ENCODE peak calls at places on chromosomes 16 and 17, in five cellular contexts. One of them, this sample, is unnamed.

GRCh38 chr17:557371-557770 is 157.3 kb downstream of the VPS53 start:
- DNase-seq in ovary: no peak
- DNase-seq in HepG2: no peak
- DNase-seq in adrenal gland: no peak
- DNase-seq in suprapubic skin: no peak
- DNase-seq in this sample: no peak

GRCh38 chr17:50931003-50931878 is 65.1 kb upstream of the TOB1 start:
- DNase-seq in ovary: peak; percentile 84
- DNase-seq in HepG2: peak; percentile 77
- DNase-seq in adrenal gland: peak; percentile 92
- DNase-seq in suprapubic skin: peak; percentile 86
- DNase-seq in this sample: peak; percentile 89

GRCh38 chr16:3536851-3537250 is 36.0 kb downstream of the CLUAP1 start:
- DNase-seq in ovary: no peak
- DNase-seq in HepG2: no peak
- DNase-seq in adrenal gland: peak; percentile 23
- DNase-seq in suprapubic skin: no peak
- DNase-seq in this sample: peak; percentile 38

GRCh38 chr16:64409762-64410161 is 712.1 kb downstream of the CDH11 start:
- DNase-seq in ovary: no peak
- DNase-seq in HepG2: no peak
- DNase-seq in adrenal gland: peak; percentile 25
- DNase-seq in suprapubic skin: no peak
- DNase-seq in this sample: no peak

GRCh38 chr17:67515490-67516088 is 138.5 kb downstream of the PITPNC1 start:
- DNase-seq in ovary: no peak
- DNase-seq in HepG2: no peak
- DNase-seq in adrenal gland: no peak
- DNase-seq in suprapubic skin: no peak
- DNase-seq in this sample: no peak

GRCh38 chr17:4548721-4549531 is 6.3 kb downstream of the MYBBP1A start:
- DNase-seq in ovary: no peak
- DNase-seq in HepG2: no peak
- DNase-seq in adrenal gland: no peak
- DNase-seq in suprapubic skin: no peak
- DNase-seq in this sample: peak; percentile 25

GRCh38 chr16:10876799-10877341 is at the start of gene CIITA:
- DNase-seq in ovary: no peak
- DNase-seq in HepG2: no peak
- DNase-seq in adrenal gland: peak; percentile 75
- DNase-seq in suprapubic skin: peak; percentile 86
- DNase-seq in this sample: peak; percentile 88

GRCh38 chr17:37060966-37061365 is 112.2 kb downstream of the AATF start:
- DNase-seq in ovary: no peak
- DNase-seq in HepG2: no peak
- DNase-seq in adrenal gland: no peak
- DNase-seq in suprapubic skin: no peak
- DNase-seq in this sample: no peak

GRCh38 chr17:15171433-15172047 is 93.6 kb downstream of the PMP22 start:
- DNase-seq in ovary: peak; percentile 27
- DNase-seq in HepG2: peak; percentile 37
- DNase-seq in adrenal gland: peak; percentile 76
- DNase-seq in suprapubic skin: peak; percentile 67
- DNase-seq in this sample: peak; percentile 75

GRCh38 chr16:53518550-53519416 is 15.8 kb upstream of the AKTIP start:
- DNase-seq in ovary: no peak
- DNase-seq in HepG2: no peak
- DNase-seq in adrenal gland: peak; percentile 33
- DNase-seq in suprapubic skin: peak; percentile 70
- DNase-seq in this sample: peak; percentile 59

GRCh38 chr16:83648347-83648746 is 159.4 kb upstream of the HSBP1 start:
- DNase-seq in ovary: no peak
- DNase-seq in HepG2: no peak
- DNase-seq in adrenal gland: no peak
- DNase-seq in suprapubic skin: no peak
- DNase-seq in this sample: no peak

GRCh38 chr17:65388911-65389310 is 172.5 kb downstream of the AXIN2 start:
- DNase-seq in ovary: no peak
- DNase-seq in HepG2: no peak
- DNase-seq in adrenal gland: no peak
- DNase-seq in suprapubic skin: no peak
- DNase-seq in this sample: no peak

GRCh38 chr16:85879975-85880831 is 18.8 kb upstream of the IRF8 start:
- DNase-seq in ovary: no peak
- DNase-seq in HepG2: no peak
- DNase-seq in adrenal gland: no peak
- DNase-seq in suprapubic skin: no peak
- DNase-seq in this sample: no peak

GRCh38 chr17:752620-753219 is 656 bp upstream of the GEMIN4 start:
- DNase-seq in ovary: peak; percentile 78
- DNase-seq in HepG2: no peak
- DNase-seq in adrenal gland: peak; percentile 79
- DNase-seq in suprapubic skin: peak; percentile 87
- DNase-seq in this sample: peak; percentile 69

GRCh38 chr16:15865742-15866141 is 8.9 kb upstream of the MYH11 start:
- DNase-seq in ovary: no peak
- DNase-seq in HepG2: no peak
- DNase-seq in adrenal gland: no peak
- DNase-seq in suprapubic skin: no peak
- DNase-seq in this sample: no peak

GRCh38 chr16:10027553-10027952 is 154.7 kb downstream of the GRIN2A start:
- DNase-seq in ovary: no peak
- DNase-seq in HepG2: no peak
- DNase-seq in adrenal gland: no peak
- DNase-seq in suprapubic skin: no peak
- DNase-seq in this sample: no peak

GRCh38 chr17:77100009-77100408 is 40.8 kb upstream of the SEC14L1 start:
- DNase-seq in ovary: no peak
- DNase-seq in HepG2: no peak
- DNase-seq in adrenal gland: peak; percentile 57
- DNase-seq in suprapubic skin: peak; percentile 77
- DNase-seq in this sample: peak; percentile 88
- H3K4me1 ChIP-seq in ovary: peaks cover 12% of the 10 kb centered on the region
- H3K4me1 ChIP-seq in HepG2: peaks cover 74% of the 10 kb centered on the region
- H3K4me1 ChIP-seq in adrenal gland: peaks cover 27% of the 10 kb centered on the region
- H3K4me1 ChIP-seq in suprapubic skin: peaks cover 53% of the 10 kb centered on the region
- H3K4me1 ChIP-seq in this sample: peaks cover 9% of the 10 kb centered on the region

DNA sequence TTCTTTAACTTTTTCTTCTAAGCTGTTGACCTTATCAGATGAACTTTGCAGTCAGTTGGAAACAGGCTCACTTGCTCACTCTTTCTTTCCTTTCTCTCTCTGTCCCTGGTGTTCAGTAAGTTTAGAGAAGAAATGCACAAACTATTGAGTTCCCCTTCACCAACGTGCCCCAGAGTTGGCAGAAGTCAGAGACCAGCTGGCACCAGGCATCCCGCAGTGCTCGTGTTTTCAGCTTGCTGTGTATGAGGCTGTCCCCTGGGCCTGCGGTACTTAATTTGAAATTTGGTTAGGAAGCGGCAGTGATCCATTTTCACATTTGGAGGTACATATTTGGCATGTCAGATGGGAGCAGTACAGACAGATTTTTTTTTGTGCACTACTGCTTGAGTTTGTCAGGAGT is 258.6 kb downstream of the SNX29 start:
- DNase-seq in ovary: no peak
- DNase-seq in HepG2: no peak
- DNase-seq in adrenal gland: no peak
- DNase-seq in suprapubic skin: no peak
- DNase-seq in this sample: no peak
- H3K4me1 ChIP-seq in ovary: peaks cover 7% of the 10 kb centered on the region
- H3K4me1 ChIP-seq in HepG2: peaks cover 30% of the 10 kb centered on the region
- H3K4me1 ChIP-seq in adrenal gland: no peaks in the 10 kb centered on the region
- H3K4me1 ChIP-seq in suprapubic skin: peaks cover 5% of the 10 kb centered on the region
- H3K4me1 ChIP-seq in this sample: no peaks in the 10 kb centered on the region

GRCh38 chr17:44012874-44013273 is 1.9 kb downstream of the TMEM101 start:
- DNase-seq in ovary: no peak
- DNase-seq in HepG2: no peak
- DNase-seq in adrenal gland: no peak
- DNase-seq in suprapubic skin: no peak
- DNase-seq in this sample: no peak
- H3K4me1 ChIP-seq in ovary: peaks cover 8% of the 10 kb centered on the region
- H3K4me1 ChIP-seq in HepG2: peaks cover 40% of the 10 kb centered on the region
- H3K4me1 ChIP-seq in adrenal gland: peaks cover 10% of the 10 kb centered on the region
- H3K4me1 ChIP-seq in suprapubic skin: peaks cover 18% of the 10 kb centered on the region
- H3K4me1 ChIP-seq in this sample: peaks cover 44% of the 10 kb centered on the region

DNA sequence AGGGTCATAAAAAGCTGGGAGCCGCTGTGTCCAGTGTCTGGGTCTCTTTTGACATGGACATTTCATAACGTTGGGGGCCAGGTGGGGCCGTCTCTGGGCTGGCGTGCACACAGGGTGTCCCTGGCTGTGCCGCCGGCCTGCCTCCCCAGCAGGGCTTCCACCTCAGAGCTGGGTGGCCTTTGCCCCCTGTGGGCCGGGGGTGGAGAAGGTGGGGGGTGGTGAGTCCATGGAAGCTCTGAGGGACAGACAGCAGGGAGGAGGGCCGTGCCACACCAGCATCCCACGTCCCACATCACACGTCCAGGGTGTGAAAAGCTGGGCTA is 908 bp upstream of the SNAI3 start:
- DNase-seq in ovary: no peak
- DNase-seq in HepG2: no peak
- DNase-seq in adrenal gland: no peak
- DNase-seq in suprapubic skin: no peak
- DNase-seq in this sample: no peak
- H3K4me1 ChIP-seq in ovary: peaks cover 2% of the 10 kb centered on the region
- H3K4me1 ChIP-seq in HepG2: peaks cover 43% of the 10 kb centered on the region
- H3K4me1 ChIP-seq in adrenal gland: peaks cover 13% of the 10 kb centered on the region
- H3K4me1 ChIP-seq in suprapubic skin: peaks cover 42% of the 10 kb centered on the region
- H3K4me1 ChIP-seq in this sample: peaks cover 6% of the 10 kb centered on the region

GRCh38 chr17:32278815-32279214 is 13.2 kb downstream of the RHBDL3 start:
- DNase-seq in ovary: no peak
- DNase-seq in HepG2: no peak
- DNase-seq in adrenal gland: no peak
- DNase-seq in suprapubic skin: no peak
- DNase-seq in this sample: no peak
- H3K4me1 ChIP-seq in ovary: peaks cover 2% of the 10 kb centered on the region
- H3K4me1 ChIP-seq in HepG2: peaks cover 17% of the 10 kb centered on the region
- H3K4me1 ChIP-seq in adrenal gland: peaks cover 3% of the 10 kb centered on the region
- H3K4me1 ChIP-seq in suprapubic skin: no peaks in the 10 kb centered on the region
- H3K4me1 ChIP-seq in this sample: peaks cover 7% of the 10 kb centered on the region

DNA sequence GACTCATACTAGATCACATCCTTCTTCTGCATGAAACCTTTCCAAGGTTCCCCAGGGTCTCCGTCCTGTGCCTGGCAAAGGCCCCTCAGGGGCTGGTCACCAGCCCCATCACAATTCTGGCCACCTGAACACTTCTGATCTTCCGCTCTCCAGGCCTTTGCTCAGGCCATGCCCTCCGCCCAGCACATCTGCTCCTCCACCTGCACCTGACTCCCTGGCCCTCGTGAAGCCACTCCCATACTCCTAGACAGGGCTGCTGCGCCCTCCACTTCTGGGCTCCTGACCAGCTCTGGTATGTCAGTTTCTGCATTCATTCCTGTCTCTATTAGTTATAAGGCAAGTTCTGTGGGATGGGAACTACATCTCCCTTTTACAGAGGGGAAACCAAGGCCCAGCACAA is 1.9 kb upstream of the MYL11 start:
- DNase-seq in ovary: no peak
- DNase-seq in HepG2: no peak
- DNase-seq in adrenal gland: no peak
- DNase-seq in suprapubic skin: no peak
- DNase-seq in this sample: no peak
- H3K4me1 ChIP-seq in ovary: peaks cover 6% of the 10 kb centered on the region
- H3K4me1 ChIP-seq in HepG2: peaks cover 46% of the 10 kb centered on the region
- H3K4me1 ChIP-seq in adrenal gland: peaks cover 24% of the 10 kb centered on the region
- H3K4me1 ChIP-seq in suprapubic skin: peaks cover 36% of the 10 kb centered on the region
- H3K4me1 ChIP-seq in this sample: peaks cover 13% of the 10 kb centered on the region

DNA sequence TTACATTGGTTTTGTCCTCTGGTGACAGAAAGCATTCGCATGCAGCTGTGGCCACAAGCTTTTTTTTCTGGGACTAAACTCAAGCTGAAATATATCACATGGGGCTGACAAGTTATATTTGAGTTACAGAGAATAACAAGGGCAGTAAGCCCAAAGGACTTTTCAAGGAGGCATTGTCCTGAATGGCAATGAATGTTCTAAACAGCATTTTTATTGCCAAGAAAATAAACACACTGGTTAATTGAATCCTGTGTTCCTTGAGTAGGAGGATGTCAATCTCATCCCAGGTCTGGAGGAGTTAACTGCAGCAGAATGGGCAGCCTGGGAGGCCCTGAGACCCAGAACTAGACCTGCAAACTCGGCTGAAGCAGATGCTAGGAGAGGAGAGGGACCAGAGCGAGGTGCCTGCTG is 114.5 kb downstream of the COPRS start:
- DNase-seq in ovary: no peak
- DNase-seq in HepG2: no peak
- DNase-seq in adrenal gland: no peak
- DNase-seq in suprapubic skin: no peak
- DNase-seq in this sample: no peak
- H3K4me1 ChIP-seq in ovary: no peaks in the 10 kb centered on the region
- H3K4me1 ChIP-seq in HepG2: peaks cover 13% of the 10 kb centered on the region
- H3K4me1 ChIP-seq in adrenal gland: no peaks in the 10 kb centered on the region
- H3K4me1 ChIP-seq in suprapubic skin: peaks cover 18% of the 10 kb centered on the region
- H3K4me1 ChIP-seq in this sample: peaks cover 41% of the 10 kb centered on the region

DNA sequence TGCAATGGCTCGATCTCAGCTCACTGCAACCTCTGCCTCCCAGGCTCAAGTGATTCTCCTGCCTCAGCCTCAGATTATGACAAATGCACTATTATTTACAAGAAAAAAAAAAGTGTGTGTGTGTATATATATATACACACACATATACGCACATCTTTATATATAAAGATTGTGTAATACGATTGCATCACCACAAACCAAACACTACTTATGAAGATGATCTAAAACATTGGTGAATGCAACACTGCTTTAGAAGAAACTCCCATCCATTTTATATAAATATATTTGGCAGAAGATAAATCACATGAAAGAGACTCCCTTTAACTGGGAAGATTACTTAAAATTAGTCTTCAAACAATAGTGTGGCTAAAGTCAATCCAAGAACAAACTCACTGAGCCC is 96.7 kb downstream of the SYCE1L start:
- DNase-seq in ovary: no peak
- DNase-seq in HepG2: no peak
- DNase-seq in adrenal gland: no peak
- DNase-seq in suprapubic skin: no peak
- DNase-seq in this sample: no peak
- H3K4me1 ChIP-seq in ovary: no peaks in the 10 kb centered on the region
- H3K4me1 ChIP-seq in HepG2: no peaks in the 10 kb centered on the region
- H3K4me1 ChIP-seq in adrenal gland: no peaks in the 10 kb centered on the region
- H3K4me1 ChIP-seq in suprapubic skin: no peaks in the 10 kb centered on the region
- H3K4me1 ChIP-seq in this sample: no peaks in the 10 kb centered on the region

This sample was measured in heart left ventricle.